ENCODE peak calls at places on chromosome 17, in four cellular contexts. D is fibroblast of pulmonary artery, H is cardiac fibroblast, U is AG04450. Q is an unnamed sample.

GRCh38 chr17:68347380-68347779 is 56.1 kb downstream of the ARSG start:
- DNase-seq in H (no peak), D (no peak), U (no peak), Q (no peak)

GRCh38 chr17:75774988-75775668 is 9.5 kb upstream of the UNK start:
- DNase-seq in U (no peak), H (no peak), D (peak), Q (peak)

GRCh38 chr17:45410144-45411091 is 22.3 kb downstream of the ARHGAP27 start:
- DNase-seq in H (no peak), D (no peak), U (no peak), Q (no peak)

GRCh38 chr17:37429442-37429841 is 22.8 kb downstream of the TADA2A start:
- DNase-seq in H (peak), U (no peak), D (no peak), Q (peak)

GRCh38 chr17:82424863-82425159 is 6.4 kb upstream of the OGFOD3 start:
- DNase-seq in H (no peak), D (no peak), U (no peak), Q (no peak)

GRCh38 chr17:82269138-82269881 is 4.2 kb downstream of the CSNK1D start:
- DNase-seq in H (no peak), U (no peak), D (no peak), Q (no peak)

GRCh38 chr17:22671110-22671509 is 978.8 kb downstream of the KCNJ18 start:
- DNase-seq in H (no peak), U (no peak), D (no peak), Q (no peak)

GRCh38 chr17:40722146-40722720 is 18.7 kb upstream of the KRT24 start:
- DNase-seq in H (no peak), U (no peak), D (no peak), Q (no peak)

GRCh38 chr17:1965556-1966273 is 59.4 kb downstream of the RTN4RL1 start:
- DNase-seq in U (no peak), H (no peak), D (no peak), Q (no peak)

GRCh38 chr17:57835333-57835900 is 14.4 kb downstream of the MRPS23 start:
- DNase-seq in H (no peak), U (no peak), D (no peak), Q (no peak)

GRCh38 chr17:36611345-36612072 is 10.1 kb downstream of the MRM1 start:
- DNase-seq in U (peak), D (peak), H (peak), Q (peak)

GRCh38 chr17:78253946-78254672 is 22.7 kb downstream of the TMEM235 start:
- DNase-seq in U (peak), H (peak), D (peak), Q (peak)

GRCh38 chr17:50955160-50955559 is 89.0 kb upstream of the TOB1 start:
- DNase-seq in H (no peak), D (no peak), U (no peak), Q (no peak)

GRCh38 chr17:56488800-56489199 is 104.7 kb upstream of the NOG start:
- DNase-seq in H (no peak), D (no peak), U (no peak), Q (no peak)

GRCh38 chr17:64682261-64683181 is 20.4 kb upstream of the SMURF2 start:
- DNase-seq in D (peak), U (peak), H (peak), Q (no peak)

GRCh38 chr17:72273301-72274056 is 152.7 kb downstream of the SOX9 start:
- DNase-seq in D (no peak), H (no peak), U (no peak), Q (peak)

GRCh38 chr17:75238684-75239191 is 22.7 kb downstream of the GGA3 start:
- DNase-seq in U (peak), D (peak), H (peak), Q (peak)

DNA sequence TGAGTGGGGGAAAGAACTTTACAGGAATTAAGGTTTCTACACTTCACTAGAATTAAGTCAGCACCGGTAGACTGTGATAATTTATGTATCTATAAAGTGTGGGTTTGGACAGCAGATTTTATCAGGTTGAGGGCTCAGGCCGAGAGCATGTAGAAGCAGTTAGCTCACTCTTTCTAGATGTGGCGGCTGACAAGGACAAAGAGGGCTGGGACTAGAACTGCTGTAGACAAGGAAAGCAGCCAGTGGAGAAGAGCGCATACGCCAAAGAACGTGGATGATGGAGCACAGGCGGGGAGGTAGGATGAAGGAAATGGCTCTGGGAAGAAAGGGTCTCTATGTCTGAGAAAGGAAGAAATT is 504 bp upstream of the GOSR1 start:
- DNase-seq in U (no peak), D (peak), H (no peak), Q (no peak)
- H3K4me3 ChIP-seq in U (peak), D (peak), H (peak), Q (peak)

GRCh38 chr17:79814624-79814965 is 17.7 kb upstream of the CBX8 start:
- DNase-seq in U (no peak), H (no peak), D (no peak), Q (no peak)

GRCh38 chr17:79811888-79812205 is 15.0 kb upstream of the CBX8 start:
- DNase-seq in H (no peak), D (no peak), U (no peak), Q (no peak)

GRCh38 chr17:79813826-79814623 is 17.1 kb upstream of the CBX8 start:
- DNase-seq in U (no peak), H (no peak), D (no peak), Q (no peak)

GRCh38 chr17:79812206-79812968 is 15.5 kb upstream of the CBX8 start:
- DNase-seq in U (no peak), H (no peak), D (no peak), Q (no peak)

GRCh38 chr17:79812969-79813825 is 16.3 kb upstream of the CBX8 start:
- DNase-seq in D (no peak), H (no peak), U (no peak), Q (no peak)
- H3K4me3 ChIP-seq in D (peak), H (peak), U (peak), Q (peak)

GRCh38 chr17:6856054-6856453 is 24.5 kb upstream of the TEKT1 start:
- DNase-seq in U (no peak), H (no peak), D (no peak), Q (no peak)

GRCh38 chr17:6857904-6858303 is 26.4 kb upstream of the TEKT1 start:
- DNase-seq in U (no peak), D (no peak), H (no peak), Q (no peak)

GRCh38 chr17:6857336-6857735 is 25.8 kb upstream of the TEKT1 start:
- DNase-seq in D (no peak), U (no peak), H (no peak), Q (no peak)

DNA sequence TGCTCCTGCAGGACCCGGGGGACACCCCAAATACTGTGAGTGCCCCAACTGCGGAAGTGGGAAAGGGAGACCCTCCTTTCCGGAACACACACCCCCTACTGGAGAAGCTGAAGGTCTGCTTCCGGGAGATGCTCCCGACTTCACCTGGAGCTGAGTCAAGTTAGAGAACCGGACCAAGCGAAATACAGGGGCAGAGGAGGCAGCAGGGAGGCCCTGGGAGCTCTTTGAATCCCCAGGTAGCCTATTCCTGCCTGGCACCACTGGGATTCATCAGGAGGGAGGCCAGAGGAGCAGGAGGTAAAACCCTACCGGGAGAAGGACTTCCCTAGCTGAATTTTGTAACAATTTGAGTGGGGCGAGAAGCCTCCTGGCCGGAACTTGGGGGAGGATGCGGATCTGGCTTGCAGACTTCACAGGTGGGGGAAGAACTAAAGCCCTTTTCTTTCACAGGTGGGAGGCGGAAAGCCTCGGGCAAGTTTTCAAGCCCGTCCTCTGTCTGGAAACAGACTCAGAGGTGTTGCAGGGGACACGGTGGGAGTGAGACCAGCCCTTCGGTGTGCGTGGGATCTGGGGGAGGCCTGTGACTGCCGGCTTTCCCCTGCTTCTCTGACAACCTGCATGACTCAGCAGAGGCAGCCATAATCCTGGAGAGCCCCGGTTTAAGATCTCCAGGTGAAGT is 22.4 kb upstream of the TEKT1 start:
- DNase-seq in U (no peak), H (no peak), D (no peak), Q (peak)
- H3K4me3 ChIP-seq in U (no peak), H (no peak), D (no peak), Q (peak)

GRCh38 chr17:16048797-16049449 is 49.3 kb downstream of the TTC19 start:
- DNase-seq in H (no peak), U (no peak), D (no peak), Q (no peak)
- H3K4me3 ChIP-seq in H (no peak), U (no peak), D (no peak), Q (no peak)

Q was measured in epithelial cell of esophagus.